ENCODE peak calls at places on chromosomes 4 and X, in eight cellular contexts. V, G, E, Y, P, X, B and W are unnamed samples.

GRCh38 chr4:38762560-38762959 is 20.2 kb downstream of the TLR10 start:
- DNase-seq in G (no peak), X (no peak), B (peak; percentile 92), V (peak; percentile 79), Y (no peak), P (no peak), E (no peak), W (no peak)

GRCh38 chr4:7668282-7668681 is 233.6 kb upstream of the PSAPL1 start:
- DNase-seq in E (no peak), B (no peak), G (no peak), V (peak; percentile 31), X (no peak), P (no peak), Y (no peak), W (no peak)

GRCh38 chr4:31682796-31683195 is 962.6 kb downstream of the PCDH7 start:
- DNase-seq in P (no peak), G (peak; percentile 23), E (no peak), B (no peak), Y (no peak), V (no peak), X (no peak), W (no peak)

GRCh38 chr4:113469023-113469390 is 292.5 kb downstream of the CAMK2D start:
- DNase-seq in G (peak; percentile 85), V (no peak), X (no peak), Y (no peak), B (no peak), P (peak; percentile 68), E (no peak), W (no peak)

GRCh38 chr4:73725499-73725898 is 14.9 kb upstream of the CXCL8 start:
- DNase-seq in G (no peak), B (no peak), E (no peak), P (no peak), Y (no peak), X (no peak), V (no peak), W (no peak)

GRCh38 chr4:126973201-126973600 is 659.6 kb upstream of the INTU start:
- DNase-seq in Y (no peak), V (no peak), P (peak; percentile 11), G (peak; percentile 24), E (no peak), X (no peak), B (no peak), W (no peak)

GRCh38 chrX:145817666-145818521 is at the start of gene SLITRK2:
- DNase-seq in X (peak; percentile 31), V (peak; percentile 73), P (no peak), E (no peak), B (no peak), Y (peak; percentile 36), G (peak; percentile 0), W (no peak)

GRCh38 chrX:9911479-9911878 is 55.7 kb upstream of the CLDN34 start:
- DNase-seq in B (no peak), E (no peak), V (no peak), P (peak; percentile 57), X (no peak), G (peak; percentile 72), Y (no peak), W (no peak)

GRCh38 chrX:116357317-116357716 is 79.1 kb upstream of the SLC6A14 start:
- DNase-seq in G (peak; percentile 13), P (no peak), V (no peak), X (no peak), E (no peak), B (no peak), Y (no peak), W (no peak)

GRCh38 chrX:134669378-134670098 is 11.3 kb upstream of the PLAC1 start:
- DNase-seq in P (peak; percentile 94), G (peak; percentile 90), Y (no peak), V (no peak), X (peak; percentile 24), B (no peak), E (no peak), W (peak; percentile 16)

GRCh38 chr4:15779336-15779735 is 1.2 kb downstream of the CD38 start:
- DNase-seq in X (peak; percentile 18), P (peak; percentile 75), Y (peak; percentile 23), E (no peak), V (no peak), B (no peak), G (peak; percentile 87), W (no peak)
- TF ChIP-seq CTCF in X (peak; percentile 11), P (peak; percentile 55), Y (no peak), E (peak; percentile 17), V (peak; percentile 33), B (peak; percentile 42), G (peak; percentile 65), W (no peak)

GRCh38 chr4:37546586-37546985 is 139.6 kb downstream of the RELL1 start:
- DNase-seq in V (no peak), P (no peak), E (no peak), B (no peak), G (no peak), X (no peak), Y (no peak), W (no peak)

DNA sequence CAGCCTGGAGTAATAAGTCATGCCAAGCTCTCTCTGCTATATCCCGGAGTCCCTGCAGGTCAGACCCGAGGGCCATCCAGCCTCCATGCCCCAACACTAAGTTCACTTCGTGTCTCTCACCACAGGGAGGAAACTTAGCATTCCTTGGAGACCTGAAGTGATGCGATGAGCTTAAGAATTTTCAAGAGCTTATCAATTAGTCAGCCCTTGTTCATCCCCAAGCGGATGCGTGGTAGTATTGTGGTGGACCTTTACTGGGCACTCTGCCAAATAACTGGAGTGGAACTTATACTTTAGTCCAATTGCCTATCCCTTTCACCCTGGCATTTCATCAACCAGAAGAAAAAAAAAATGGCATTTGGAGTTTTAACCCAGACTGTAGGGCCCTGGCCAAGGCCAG is 137.2 kb downstream of the RELL1 start:
- DNase-seq in P (peak; percentile 95), V (no peak), B (no peak), G (peak; percentile 95), Y (no peak), X (no peak), E (no peak), W (no peak)
- TF ChIP-seq CTCF in P (no peak), V (no peak), B (no peak), G (peak; percentile 13), Y (no peak), X (no peak), E (no peak), W (no peak)

GRCh38 chr4:2948895-2949781 is 14.1 kb downstream of the NOP14 start:
- DNase-seq in E (no peak), X (no peak), G (peak; percentile 33), Y (no peak), P (peak; percentile 43), V (no peak), B (peak; percentile 31), W (peak; percentile 21)
- TF ChIP-seq CTCF in E (peak; percentile 26), X (peak; percentile 17), G (peak; percentile 36), Y (no peak), P (peak; percentile 46), V (peak; percentile 41), B (peak; percentile 69), W (peak; percentile 39)

DNA sequence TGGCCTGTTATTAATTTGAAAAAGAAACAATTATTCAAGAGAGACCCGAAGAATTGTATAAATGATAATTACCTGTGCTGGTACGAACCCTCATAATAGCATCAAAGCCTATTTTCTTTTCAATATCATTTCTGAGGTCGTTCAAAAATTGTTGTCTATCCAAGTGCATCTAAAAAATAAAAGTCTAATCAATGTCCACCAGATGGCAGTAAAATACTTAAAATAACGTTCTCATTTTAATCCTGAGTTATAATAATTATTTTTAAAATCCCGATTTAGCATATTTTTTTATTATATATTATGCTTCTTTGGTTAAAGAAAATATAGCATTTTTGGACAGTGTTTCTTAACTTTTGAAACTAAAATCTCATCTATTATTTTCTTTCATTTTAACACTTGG is 55.7 kb downstream of the METTL14 start:
- DNase-seq in Y (no peak), V (no peak), G (peak; percentile 45), B (peak; percentile 58), P (peak; percentile 47), E (peak; percentile 16), X (no peak), W (no peak)
- TF ChIP-seq CTCF in Y (peak; percentile 73), V (peak; percentile 45), G (peak; percentile 19), B (peak; percentile 84), P (no peak), E (peak; percentile 47), X (no peak), W (peak; percentile 44)

GRCh38 chr4:2638730-2639129 is 102.3 kb downstream of the FAM193A start:
- DNase-seq in E (no peak), Y (no peak), V (no peak), G (no peak), X (no peak), B (no peak), P (no peak), W (no peak)

GRCh38 chr4:2636331-2636730 is 99.9 kb downstream of the FAM193A start:
- DNase-seq in G (no peak), B (no peak), E (no peak), P (no peak), X (no peak), Y (no peak), V (no peak), W (no peak)

GRCh38 chr4:2630556-2631273 is 94.3 kb downstream of the FAM193A start:
- DNase-seq in E (no peak), X (no peak), V (no peak), Y (no peak), B (no peak), P (no peak), G (no peak), W (no peak)

GRCh38 chr4:2637956-2638552 is 101.6 kb downstream of the FAM193A start:
- DNase-seq in E (no peak), X (no peak), Y (no peak), P (no peak), V (no peak), G (no peak), B (no peak), W (no peak)

DNA sequence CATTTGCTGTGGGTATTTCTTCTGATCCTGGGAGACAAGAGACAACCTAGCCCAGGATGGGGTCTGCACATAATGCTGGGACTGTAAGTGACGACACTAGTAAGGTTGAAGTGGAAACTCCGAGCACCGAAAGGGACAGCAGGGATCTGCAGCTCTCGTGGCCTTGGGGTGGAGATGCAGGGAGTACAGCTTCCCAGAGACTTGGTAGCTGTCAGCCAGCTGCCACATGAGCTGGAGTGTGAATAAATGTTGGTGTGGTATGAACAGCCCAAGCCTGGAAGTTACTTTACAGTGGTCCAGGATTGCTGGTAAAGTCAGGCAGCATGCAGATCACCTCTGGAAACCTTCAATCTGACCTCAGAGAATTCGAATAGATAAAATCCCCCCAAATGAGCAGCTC is 97.6 kb downstream of the FAM193A start:
- DNase-seq in Y (no peak), V (no peak), P (no peak), G (no peak), X (no peak), E (no peak), B (no peak), W (peak; percentile 33)
- TF ChIP-seq CTCF in Y (no peak), V (no peak), P (no peak), G (no peak), X (no peak), E (no peak), B (no peak), W (no peak)